ENCODE peak calls at places on chromosomes 16 and 17, in six cellular contexts. One of them, this sample, is unnamed.

GRCh38 chr16:78916928-78917545 is 683.5 kb downstream of the MAF start:
- DNase-seq in nephron progenitor cell: no peak
- DNase-seq in CD8-positive, alpha-beta T cell: no peak
- DNase-seq in effector CD4-positive, alpha-beta T cell: no peak
- DNase-seq in lung: no peak
- DNase-seq in NCI-H1694 treated with DMSO at 0.1 percent for 48 hours: no peak
- DNase-seq in this sample: peak

GRCh38 chr16:52912565-52913173 is 140.0 kb downstream of the CHD9NB start:
- DNase-seq in nephron progenitor cell: peak
- DNase-seq in CD8-positive, alpha-beta T cell: peak
- DNase-seq in effector CD4-positive, alpha-beta T cell: no peak
- DNase-seq in lung: peak
- DNase-seq in NCI-H1694 treated with DMSO at 0.1 percent for 48 hours: peak
- DNase-seq in this sample: peak

GRCh38 chr17:59371426-59372099 is 40.1 kb downstream of the YPEL2 start:
- DNase-seq in nephron progenitor cell: no peak
- DNase-seq in CD8-positive, alpha-beta T cell: no peak
- DNase-seq in effector CD4-positive, alpha-beta T cell: no peak
- DNase-seq in lung: no peak
- DNase-seq in NCI-H1694 treated with DMSO at 0.1 percent for 48 hours: no peak
- DNase-seq in this sample: no peak

GRCh38 chr17:50137050-50137449 is 7.1 kb upstream of the SAMD14 start:
- DNase-seq in nephron progenitor cell: no peak
- DNase-seq in CD8-positive, alpha-beta T cell: no peak
- DNase-seq in effector CD4-positive, alpha-beta T cell: no peak
- DNase-seq in lung: no peak
- DNase-seq in NCI-H1694 treated with DMSO at 0.1 percent for 48 hours: no peak
- DNase-seq in this sample: no peak

GRCh38 chr17:8955560-8955959 is 9.9 kb downstream of the PIK3R5 start:
- DNase-seq in nephron progenitor cell: no peak
- DNase-seq in CD8-positive, alpha-beta T cell: no peak
- DNase-seq in effector CD4-positive, alpha-beta T cell: no peak
- DNase-seq in lung: no peak
- DNase-seq in NCI-H1694 treated with DMSO at 0.1 percent for 48 hours: no peak
- DNase-seq in this sample: no peak

GRCh38 chr16:272633-273546 is 2.9 kb downstream of the RGS11 start:
- DNase-seq in nephron progenitor cell: no peak
- DNase-seq in CD8-positive, alpha-beta T cell: no peak
- DNase-seq in effector CD4-positive, alpha-beta T cell: no peak
- DNase-seq in lung: no peak
- DNase-seq in NCI-H1694 treated with DMSO at 0.1 percent for 48 hours: no peak
- DNase-seq in this sample: no peak

GRCh38 chr17:76997981-76998531 is 129.9 kb downstream of the MGAT5B start:
- DNase-seq in nephron progenitor cell: no peak
- DNase-seq in CD8-positive, alpha-beta T cell: peak
- DNase-seq in effector CD4-positive, alpha-beta T cell: peak
- DNase-seq in lung: no peak
- DNase-seq in NCI-H1694 treated with DMSO at 0.1 percent for 48 hours: no peak
- DNase-seq in this sample: peak

GRCh38 chr16:10688291-10688690 is 6.4 kb downstream of the TEKT5 start:
- DNase-seq in nephron progenitor cell: no peak
- DNase-seq in CD8-positive, alpha-beta T cell: no peak
- DNase-seq in effector CD4-positive, alpha-beta T cell: no peak
- DNase-seq in lung: peak
- DNase-seq in NCI-H1694 treated with DMSO at 0.1 percent for 48 hours: no peak
- DNase-seq in this sample: no peak

GRCh38 chr16:75113541-75114121 is 2.9 kb downstream of the LDHD start:
- DNase-seq in nephron progenitor cell: no peak
- DNase-seq in CD8-positive, alpha-beta T cell: no peak
- DNase-seq in effector CD4-positive, alpha-beta T cell: no peak
- DNase-seq in lung: no peak
- DNase-seq in NCI-H1694 treated with DMSO at 0.1 percent for 48 hours: no peak
- DNase-seq in this sample: no peak

GRCh38 chr16:10332301-10332700 is 53.6 kb upstream of the ATF7IP2 start:
- DNase-seq in nephron progenitor cell: peak
- DNase-seq in CD8-positive, alpha-beta T cell: no peak
- DNase-seq in effector CD4-positive, alpha-beta T cell: no peak
- DNase-seq in lung: no peak
- DNase-seq in NCI-H1694 treated with DMSO at 0.1 percent for 48 hours: no peak
- DNase-seq in this sample: no peak

GRCh38 chr17:78572277-78573205 is 4.7 kb downstream of the DNAH17 start:
- DNase-seq in nephron progenitor cell: peak
- DNase-seq in CD8-positive, alpha-beta T cell: no peak
- DNase-seq in effector CD4-positive, alpha-beta T cell: no peak
- DNase-seq in lung: no peak
- DNase-seq in NCI-H1694 treated with DMSO at 0.1 percent for 48 hours: no peak
- DNase-seq in this sample: no peak

GRCh38 chr17:64025732-64026294 is 5.4 kb upstream of the ICAM2 start:
- DNase-seq in nephron progenitor cell: peak
- DNase-seq in CD8-positive, alpha-beta T cell: peak
- DNase-seq in effector CD4-positive, alpha-beta T cell: peak
- DNase-seq in lung: peak
- DNase-seq in NCI-H1694 treated with DMSO at 0.1 percent for 48 hours: peak
- DNase-seq in this sample: peak